ENCODE peak calls at places on chromosomes 2 and 18, in seven cellular contexts. Y is GM12878, G is HepG2, M is K562, Z is HCT116, C is H1, O is SK-N-SH. X is an unnamed sample.

GRCh38 chr18:69658137-69658536 is 257.4 kb downstream of the DOK6 start:
- DNase-seq in Y (no peak), G (peak; percentile 8), M (no peak), Z (no peak), C (no peak), O (no peak), X (no peak)

GRCh38 chr2:74488643-74489481 is 6.0 kb downstream of the TTC31 start:
- DNase-seq in Y (no peak), G (peak; percentile 93), M (no peak), Z (no peak), C (no peak), O (no peak), X (no peak)

GRCh38 chr2:64604929-64605550 is 48.7 kb downstream of the SERTAD2 start:
- DNase-seq in Y (no peak), G (no peak), M (no peak), Z (no peak), C (no peak), O (no peak), X (no peak)

GRCh38 chr2:199261936-199262335 is 195.8 kb downstream of the SATB2 start:
- DNase-seq in Y (no peak), G (no peak), M (no peak), Z (no peak), C (no peak), O (no peak), X (no peak)

GRCh38 chr2:182816856-182817255 is 49.6 kb downstream of the FRZB start:
- DNase-seq in Y (no peak), G (no peak), M (no peak), Z (no peak), C (no peak), O (no peak), X (no peak)

GRCh38 chr2:24613154-24613814 is 122.2 kb downstream of the NCOA1 start:
- DNase-seq in Y (peak; percentile 32), G (peak; percentile 54), M (peak; percentile 50), Z (peak; percentile 24), C (peak; percentile 61), O (no peak), X (peak; percentile 72)

GRCh38 chr2:170313636-170314348 is 135.8 kb downstream of the MYO3B start:
- DNase-seq in Y (no peak), G (no peak), M (peak; percentile 29), Z (no peak), C (no peak), O (no peak), X (no peak)

GRCh38 chr2:158297606-158298005 is 158.9 kb downstream of the CCDC148 start:
- DNase-seq in Y (no peak), G (no peak), M (no peak), Z (no peak), C (no peak), O (no peak), X (no peak)

GRCh38 chr2:29628078-29628765 is 293.2 kb downstream of the ALK start:
- DNase-seq in Y (no peak), G (no peak), M (no peak), Z (no peak), C (no peak), O (no peak), X (no peak)

GRCh38 chr2:159202568-159203071 is 83.9 kb downstream of the WDSUB1 start:
- DNase-seq in Y (no peak), G (peak; percentile 20), M (no peak), Z (no peak), C (no peak), O (no peak), X (no peak)

GRCh38 chr2:64944484-64944883 is 44.7 kb upstream of the SLC1A4 start:
- DNase-seq in Y (no peak), G (no peak), M (no peak), Z (no peak), C (no peak), O (no peak), X (no peak)

GRCh38 chr2:157264099-157264498 is 6.6 kb downstream of the GALNT5 start:
- DNase-seq in Y (no peak), G (no peak), M (no peak), Z (no peak), C (no peak), O (no peak), X (no peak)

GRCh38 chr18:10271481-10271880 is 183.0 kb upstream of the APCDD1 start:
- DNase-seq in Y (no peak), G (no peak), M (no peak), Z (no peak), C (no peak), O (no peak), X (no peak)

GRCh38 chr2:109365131-109365530 is 236.1 kb downstream of the SH3RF3 start:
- DNase-seq in Y (no peak), G (no peak), M (no peak), Z (no peak), C (no peak), O (no peak), X (no peak)

GRCh38 chr18:45415614-45416013 is 199.7 kb upstream of the SLC14A2 start:
- DNase-seq in Y (no peak), G (no peak), M (no peak), Z (no peak), C (no peak), O (no peak), X (no peak)

GRCh38 chr2:8408560-8409460 is 273.0 kb upstream of the ID2 start:
- DNase-seq in Y (peak; percentile 99), G (no peak), M (no peak), Z (no peak), C (no peak), O (no peak), X (no peak)

GRCh38 chr2:5070257-5070656 is 621.9 kb upstream of the SOX11 start:
- DNase-seq in Y (no peak), G (no peak), M (no peak), Z (no peak), C (no peak), O (no peak), X (no peak)

GRCh38 chr2:129904532-129905446 is 74.7 kb upstream of the RAB6C start:
- DNase-seq in Y (no peak), G (no peak), M (no peak), Z (no peak), C (peak; percentile 24), O (peak; percentile 19), X (no peak)

GRCh38 chr2:200795044-200795443 is 16.7 kb upstream of the BZW1 start:
- DNase-seq in Y (no peak), G (peak; percentile 25), M (peak; percentile 73), Z (no peak), C (peak; percentile 54), O (no peak), X (no peak)

GRCh38 chr18:79517322-79517721 is 121.6 kb downstream of the NFATC1 start:
- DNase-seq in Y (no peak), G (no peak), M (no peak), Z (no peak), C (no peak), O (no peak), X (no peak)

GRCh38 chr2:10411557-10411956 is 36.6 kb downstream of the ODC1 start:
- DNase-seq in Y (no peak), G (no peak), M (no peak), Z (no peak), C (no peak), O (no peak), X (no peak)

GRCh38 chr18:48456838-48457237 is 47.7 kb upstream of the ZBTB7C start:
- DNase-seq in Y (no peak), G (no peak), M (no peak), Z (no peak), C (no peak), O (no peak), X (no peak)

GRCh38 chr18:48455555-48456478 is 46.6 kb upstream of the ZBTB7C start:
- DNase-seq in Y (no peak), G (no peak), M (no peak), Z (peak; percentile 83), C (no peak), O (no peak), X (no peak)

GRCh38 chr18:48453330-48454063 is 44.3 kb upstream of the ZBTB7C start:
- DNase-seq in Y (no peak), G (no peak), M (no peak), Z (no peak), C (no peak), O (no peak), X (peak; percentile 96)

GRCh38 chr18:48452863-48453323 is 43.7 kb upstream of the ZBTB7C start:
- DNase-seq in Y (no peak), G (peak; percentile 85), M (no peak), Z (no peak), C (no peak), O (no peak), X (no peak)

GRCh38 chr18:48454146-48454796 is 45.1 kb upstream of the ZBTB7C start:
- DNase-seq in Y (no peak), G (peak; percentile 72), M (no peak), Z (no peak), C (no peak), O (no peak), X (no peak)
- TF ChIP-seq JUND in Y (no peak), G (no peak), M (no peak), Z (no peak), C (no peak), O (no peak), X (no peak)

DNA sequence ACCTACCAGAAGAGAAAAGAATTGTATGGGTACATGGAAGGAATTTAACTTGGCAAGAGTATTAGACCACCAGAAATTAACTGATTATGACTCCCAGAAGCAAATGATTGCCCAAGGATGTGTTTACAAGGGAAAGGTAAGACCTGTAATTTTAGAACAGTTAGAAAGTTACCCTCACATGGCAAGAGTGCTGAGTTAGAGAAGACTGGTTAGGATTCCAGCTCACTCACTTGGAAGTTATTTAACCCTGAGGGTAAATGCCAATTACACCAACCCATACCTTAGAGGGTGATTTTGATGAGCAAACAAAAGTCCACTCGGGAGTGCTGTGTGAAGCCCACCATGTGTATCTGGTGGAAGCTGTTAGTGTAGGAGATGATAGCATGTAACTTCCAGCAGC is 170.2 kb downstream of the TPGS2 start:
- DNase-seq in Y (no peak), G (no peak), M (no peak), Z (no peak), C (no peak), O (no peak), X (no peak)
- TF ChIP-seq JUND in Y (no peak), G (no peak), M (no peak), Z (no peak), C (no peak), O (no peak), X (no peak)

GRCh38 chr2:241947004-241947350 is 77.4 kb downstream of the RTP5 start:
- DNase-seq in Y (no peak), G (no peak), M (no peak), Z (no peak), C (no peak), O (no peak), X (no peak)
- TF ChIP-seq JUND in Y (no peak), G (no peak), M (no peak), Z (no peak), C (no peak), O (no peak), X (no peak)

DNA sequence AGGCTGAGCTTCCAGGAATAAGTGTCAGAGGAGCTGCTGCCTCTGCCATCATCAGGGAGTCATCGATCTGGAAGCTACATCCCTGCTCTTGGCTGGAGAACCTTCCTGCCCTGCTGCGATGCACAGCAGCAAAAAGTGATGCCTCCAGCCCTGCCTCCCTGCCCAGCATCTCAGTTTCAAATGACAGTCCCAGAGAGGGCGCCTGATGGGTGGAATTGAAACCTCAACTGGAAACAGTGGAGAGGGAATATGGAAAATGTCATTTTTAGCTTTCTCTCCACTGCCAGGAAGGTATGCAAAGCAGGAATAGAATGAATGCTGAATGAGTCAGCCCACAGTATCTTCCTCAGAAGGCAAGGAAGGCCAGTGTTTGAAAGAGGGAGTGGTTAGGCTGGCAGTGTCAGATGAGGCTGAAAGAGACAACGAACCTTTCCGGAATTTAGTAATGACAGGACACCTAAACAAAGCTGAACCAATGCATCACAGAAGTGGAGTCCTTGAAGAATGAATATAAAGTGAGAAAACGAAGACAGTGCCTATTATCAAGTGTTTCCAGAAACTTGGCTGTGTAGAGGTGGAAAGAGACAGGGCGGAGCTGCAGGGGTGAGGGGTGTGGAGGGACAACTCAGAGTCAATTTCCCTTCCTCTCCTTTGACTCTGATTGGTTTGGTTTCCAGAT is 153.9 kb upstream of the NDUFV2 start:
- DNase-seq in Y (no peak), G (no peak), M (peak; percentile 48), Z (no peak), C (no peak), O (no peak), X (no peak)
- TF ChIP-seq JUND in Y (no peak), G (no peak), M (peak; percentile 70), Z (peak; percentile 21), C (no peak), O (peak; percentile 92), X (no peak)